ENCODE peak calls at places on chromosomes 11 and 22, in five cellular contexts. F, V, I, Z and N are unnamed samples.

GRCh38 chr11:46362146-46363030 is 15.1 kb downstream of the DGKZ start:
- DNase-seq in F (no peak), V (no peak), I (no peak), Z (peak), N (no peak)

GRCh38 chr11:94934362-94934761 is 39.0 kb downstream of the CWC15 start:
- DNase-seq in F (no peak), V (peak), I (peak), Z (no peak), N (peak)

GRCh38 chr22:26550498-26551033 is 38.3 kb upstream of the TFIP11 start:
- DNase-seq in F (no peak), V (peak), I (peak), Z (peak), N (no peak)

GRCh38 chr22:44449061-44449682 is 48.9 kb downstream of the RTL6 start:
- DNase-seq in F (no peak), V (peak), I (peak), Z (no peak), N (peak)

GRCh38 chr22:30843245-30843644 is 125.3 kb downstream of the MORC2 start:
- DNase-seq in F (no peak), V (peak), I (no peak), Z (no peak), N (no peak)

GRCh38 chr22:31036671-31037550 is 44.2 kb upstream of the SMTN start:
- DNase-seq in F (no peak), V (peak), I (no peak), Z (peak), N (peak)

GRCh38 chr22:31933406-31933805 is 10.9 kb upstream of the YWHAH start:
- DNase-seq in F (no peak), V (no peak), I (no peak), Z (no peak), N (no peak)

GRCh38 chr11:74971424-74971823 is 17.3 kb upstream of the NEU3 start:
- DNase-seq in F (no peak), V (no peak), I (no peak), Z (no peak), N (no peak)

GRCh38 chr22:19703869-19704268 is 10.4 kb upstream of the SEPTIN5 start:
- DNase-seq in F (no peak), V (no peak), I (no peak), Z (no peak), N (no peak)

GRCh38 chr11:57458410-57459111 is 1.8 kb upstream of the RTN4RL2 start:
- DNase-seq in F (peak), V (peak), I (no peak), Z (peak), N (no peak)

GRCh38 chr22:22955866-22956535 is 68.4 kb downstream of the IGLL5 start:
- DNase-seq in F (peak), V (peak), I (peak), Z (peak), N (peak)

GRCh38 chr11:8652140-8652539 is 30.3 kb downstream of the TRIM66 start:
- DNase-seq in F (no peak), V (peak), I (peak), Z (no peak), N (peak)

GRCh38 chr11:45030778-45031177 is 80.1 kb upstream of the TP53I11 start:
- DNase-seq in F (no peak), V (no peak), I (no peak), Z (no peak), N (no peak)

GRCh38 chr11:67118059-67118766 is 850 bp upstream of the KDM2A start:
- DNase-seq in F (peak), V (no peak), I (no peak), Z (peak), N (peak)

GRCh38 chr11:91219501-91219900 is 996.7 kb upstream of the CHORDC1 start:
- DNase-seq in F (no peak), V (peak), I (peak), Z (no peak), N (peak)

GRCh38 chr11:114782650-114783310 is 104.5 kb downstream of the NXPE2 start:
- DNase-seq in F (no peak), V (no peak), I (no peak), Z (no peak), N (no peak)

GRCh38 chr11:64206457-64207246 is at the start of gene FERMT3:
- DNase-seq in F (no peak), V (no peak), I (no peak), Z (peak), N (no peak)

GRCh38 chr22:49179175-49179574 is 648.5 kb downstream of the BRD1 start:
- DNase-seq in F (no peak), V (no peak), I (no peak), Z (no peak), N (no peak)

GRCh38 chr11:92109476-92109875 is 115.1 kb upstream of the FAT3 start:
- DNase-seq in F (no peak), V (no peak), I (no peak), Z (no peak), N (no peak)

GRCh38 chr11:77660947-77661346 is 23.4 kb upstream of the CLNS1A start:
- DNase-seq in F (no peak), V (no peak), I (no peak), Z (no peak), N (peak)

GRCh38 chr22:27391092-27391770 is 410.3 kb downstream of the MN1 start:
- DNase-seq in F (peak), V (peak), I (peak), Z (peak), N (no peak)

GRCh38 chr22:38569181-38569971 is 607 bp downstream of the DMC1 start:
- DNase-seq in F (peak), V (no peak), I (no peak), Z (peak), N (no peak)

GRCh38 chr22:40417041-40417440 is 46.6 kb downstream of the SGSM3 start:
- DNase-seq in F (no peak), V (no peak), I (no peak), Z (no peak), N (no peak)

GRCh38 chr11:126529037-126529436 is 173.6 kb downstream of the ST3GAL4 start:
- DNase-seq in F (no peak), V (no peak), I (no peak), Z (no peak), N (no peak)

GRCh38 chr11:9263840-9264380 is 1.2 kb downstream of the DENND5A start:
- DNase-seq in F (no peak), V (peak), I (no peak), Z (no peak), N (no peak)

GRCh38 chr11:4118107-4118506 is 23.5 kb downstream of the RRM1 start:
- DNase-seq in F (no peak), V (peak), I (peak), Z (no peak), N (peak)

GRCh38 chr22:28582806-28583205 is 96.8 kb downstream of the TTC28 start:
- DNase-seq in F (no peak), V (peak), I (peak), Z (no peak), N (no peak)

GRCh38 chr11:9563196-9563730 is 10.2 kb upstream of the WEE1 start:
- DNase-seq in F (no peak), V (no peak), I (no peak), Z (peak), N (no peak)

GRCh38 chr11:8777907-8778767 is 95.5 kb downstream of the RPL27A start:
- DNase-seq in F (peak), V (no peak), I (peak), Z (peak), N (peak)

GRCh38 chr11:126870021-126870420 is 130.5 kb downstream of the KIRREL3 start:
- DNase-seq in F (no peak), V (no peak), I (no peak), Z (no peak), N (no peak)

GRCh38 chr11:111908639-111909305 is 2.8 kb downstream of the CRYAB start:
- DNase-seq in F (no peak), V (no peak), I (no peak), Z (no peak), N (no peak)

GRCh38 chr11:111911563-111912401 is at the start of gene CRYAB:
- DNase-seq in F (peak), V (peak), I (peak), Z (peak), N (peak)

GRCh38 chr11:111906680-111907079 is 4.9 kb downstream of the CRYAB start:
- DNase-seq in F (no peak), V (no peak), I (no peak), Z (no peak), N (no peak)

GRCh38 chr11:111910637-111911562 is 670 bp downstream of the CRYAB start:
- DNase-seq in F (no peak), V (no peak), I (no peak), Z (peak), N (peak)

DNA sequence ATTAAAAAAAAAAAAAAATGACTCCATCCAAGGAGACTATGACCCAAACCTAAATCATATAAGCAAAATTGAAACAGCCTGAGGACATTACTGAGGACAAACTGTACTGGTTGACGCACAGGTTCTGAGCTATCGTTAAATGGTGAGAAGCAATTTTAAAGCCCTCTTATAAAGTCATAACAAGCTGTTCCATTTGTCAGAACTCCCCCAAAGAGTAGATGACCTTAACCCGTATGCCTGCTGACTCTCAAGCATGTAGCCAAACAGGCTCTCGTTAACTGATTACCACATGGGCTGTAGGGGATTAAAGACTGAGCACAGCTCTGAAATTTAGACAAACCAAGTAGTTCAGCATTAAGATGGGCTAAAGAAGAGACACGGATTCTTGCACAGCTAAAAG is 2.2 kb downstream of the CRYAB start:
- DNase-seq in F (no peak), V (no peak), I (no peak), Z (no peak), N (peak)
- H3K4me3 ChIP-seq in F (no peak), V (no peak), I (no peak), Z (peak), N (peak)

GRCh38 chr11:32432565-32433248 is 2.6 kb downstream of the WT1 start:
- DNase-seq in F (no peak), V (peak), I (no peak), Z (no peak), N (no peak)

GRCh38 chr11:32433249-32434115 is 1.9 kb downstream of the WT1 start:
- DNase-seq in F (peak), V (peak), I (no peak), Z (no peak), N (no peak)

GRCh38 chr11:32429477-32429876 is 5.9 kb downstream of the WT1 start:
- DNase-seq in F (no peak), V (no peak), I (no peak), Z (no peak), N (no peak)

GRCh38 chr11:32430586-32431357 is 4.6 kb downstream of the WT1 start:
- DNase-seq in F (peak), V (peak), I (peak), Z (no peak), N (no peak)

GRCh38 chr11:32431657-32432056 is 3.7 kb downstream of the WT1 start:
- DNase-seq in F (no peak), V (no peak), I (no peak), Z (no peak), N (no peak)
- H3K4me3 ChIP-seq in F (peak), V (no peak), I (peak), Z (no peak), N (no peak)

GRCh38 chr22:46754110-46754799 is 8.2 kb upstream of the TBC1D22A start:
- DNase-seq in F (peak), V (peak), I (peak), Z (peak), N (peak)
- H3K4me3 ChIP-seq in F (no peak), V (no peak), I (peak), Z (peak), N (no peak)

GRCh38 chr11:128628686-128629085 is 41.3 kb upstream of the ETS1 start:
- DNase-seq in F (no peak), V (no peak), I (no peak), Z (no peak), N (no peak)

GRCh38 chr11:128628343-128628673 is 41.0 kb upstream of the ETS1 start:
- DNase-seq in F (no peak), V (no peak), I (no peak), Z (no peak), N (no peak)

GRCh38 chr11:128629516-128630106 is 42.3 kb upstream of the ETS1 start:
- DNase-seq in F (no peak), V (no peak), I (no peak), Z (no peak), N (no peak)

GRCh38 chr11:128632151-128632791 is 44.9 kb upstream of the ETS1 start:
- DNase-seq in F (peak), V (peak), I (peak), Z (peak), N (peak)

GRCh38 chr11:128630367-128631230 is 43.2 kb upstream of the ETS1 start:
- DNase-seq in F (peak), V (peak), I (peak), Z (peak), N (peak)
- H3K4me3 ChIP-seq in F (no peak), V (no peak), I (no peak), Z (no peak), N (no peak)

DNA sequence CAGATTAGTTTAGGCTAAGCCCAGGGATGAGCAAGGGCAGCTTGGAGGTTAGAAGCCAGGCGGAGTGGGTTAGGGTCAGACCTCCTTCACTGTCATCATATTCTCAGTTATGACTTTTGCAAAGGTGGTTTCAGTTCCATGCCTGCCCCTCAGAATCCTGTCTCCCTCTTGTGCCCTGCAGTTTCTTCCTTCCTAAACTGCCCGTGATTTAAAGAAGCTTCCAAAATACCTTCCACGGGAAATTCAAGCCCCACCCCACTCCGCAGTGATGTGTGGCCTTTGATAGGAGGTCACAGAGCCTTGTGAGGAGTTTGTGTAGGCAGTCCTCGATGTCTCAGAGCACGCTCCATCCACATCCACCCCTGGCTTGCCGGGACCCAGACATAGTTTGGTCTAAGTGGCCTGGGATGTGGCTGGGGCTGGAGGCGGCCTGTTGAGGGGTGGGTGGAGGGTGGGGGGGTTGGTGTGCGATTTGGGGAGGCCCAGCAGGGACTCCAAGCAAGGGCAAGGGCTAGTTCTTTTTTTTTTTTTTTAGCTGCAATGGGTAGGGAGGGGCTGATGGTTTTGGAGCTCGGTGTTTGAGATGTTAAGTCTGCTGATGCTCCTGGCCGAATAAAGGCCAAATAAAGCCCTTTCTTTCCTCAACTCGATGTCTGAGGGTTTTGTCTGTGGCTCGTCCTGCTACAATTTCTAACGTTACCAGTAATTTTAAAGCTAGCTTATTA is 1.6 kb upstream of the IFITM1 start:
- DNase-seq in F (no peak), V (no peak), I (peak), Z (no peak), N (no peak)
- H3K4me3 ChIP-seq in F (peak), V (no peak), I (peak), Z (peak), N (no peak)